ENCODE peak calls at places on chromosome 2, in seven cellular contexts. One of them, this sample, is unnamed. For H3K36me3, the result is how much of the 10 kb centered on the place peaks cover.

GRCh38 chr2:9692392-9693137 is 61.8 kb upstream of the YWHAQ start:
- DNase-seq in HepG2: no peak
- DNase-seq in GM12878: no peak
- DNase-seq in K562: no peak
- DNase-seq in HCT116: no peak
- DNase-seq in GM23338: peak
- DNase-seq in SK-N-SH: peak
- DNase-seq in this sample: no peak

GRCh38 chr2:122543815-122544214 is 788.4 kb downstream of the TSN start:
- DNase-seq in HepG2: no peak
- DNase-seq in GM12878: no peak
- DNase-seq in K562: no peak
- DNase-seq in HCT116: no peak
- DNase-seq in GM23338: no peak
- DNase-seq in SK-N-SH: no peak
- DNase-seq in this sample: no peak

GRCh38 chr2:106140913-106141312 is 53.2 kb downstream of the UXS1 start:
- DNase-seq in HepG2: no peak
- DNase-seq in GM12878: no peak
- DNase-seq in K562: no peak
- DNase-seq in HCT116: no peak
- DNase-seq in GM23338: no peak
- DNase-seq in SK-N-SH: no peak
- DNase-seq in this sample: no peak

GRCh38 chr2:122117371-122117770 is 361.9 kb downstream of the TSN start:
- DNase-seq in HepG2: no peak
- DNase-seq in GM12878: no peak
- DNase-seq in K562: no peak
- DNase-seq in HCT116: no peak
- DNase-seq in GM23338: no peak
- DNase-seq in SK-N-SH: no peak
- DNase-seq in this sample: no peak

GRCh38 chr2:217714268-217714643 is 288.5 kb downstream of the TNS1 start:
- DNase-seq in HepG2: peak
- DNase-seq in GM12878: no peak
- DNase-seq in K562: no peak
- DNase-seq in HCT116: no peak
- DNase-seq in GM23338: no peak
- DNase-seq in SK-N-SH: no peak
- DNase-seq in this sample: no peak

GRCh38 chr2:219291910-219292490 is 12.8 kb downstream of the DNAJB2 start:
- DNase-seq in HepG2: no peak
- DNase-seq in GM12878: no peak
- DNase-seq in K562: no peak
- DNase-seq in HCT116: no peak
- DNase-seq in GM23338: no peak
- DNase-seq in SK-N-SH: no peak
- DNase-seq in this sample: no peak

GRCh38 chr2:200850512-200851256 is 13.8 kb downstream of the CLK1 start:
- DNase-seq in HepG2: no peak
- DNase-seq in GM12878: no peak
- DNase-seq in K562: peak
- DNase-seq in HCT116: no peak
- DNase-seq in GM23338: peak
- DNase-seq in SK-N-SH: no peak
- DNase-seq in this sample: no peak

GRCh38 chr2:217248312-217248935 is 388.6 kb upstream of the TNP1 start:
- DNase-seq in HepG2: no peak
- DNase-seq in GM12878: peak
- DNase-seq in K562: peak
- DNase-seq in HCT116: no peak
- DNase-seq in GM23338: peak
- DNase-seq in SK-N-SH: peak
- DNase-seq in this sample: no peak

GRCh38 chr2:70511986-70512729 is 41.5 kb downstream of the TGFA start:
- DNase-seq in HepG2: no peak
- DNase-seq in GM12878: no peak
- DNase-seq in K562: no peak
- DNase-seq in HCT116: no peak
- DNase-seq in GM23338: no peak
- DNase-seq in SK-N-SH: no peak
- DNase-seq in this sample: no peak

GRCh38 chr2:101563849-101564248 is 88.9 kb upstream of the RFX8 start:
- DNase-seq in HepG2: no peak
- DNase-seq in GM12878: no peak
- DNase-seq in K562: no peak
- DNase-seq in HCT116: no peak
- DNase-seq in GM23338: no peak
- DNase-seq in SK-N-SH: no peak
- DNase-seq in this sample: no peak

GRCh38 chr2:166410828-166411472 is 35.2 kb upstream of the SCN9A start:
- DNase-seq in HepG2: peak
- DNase-seq in GM12878: no peak
- DNase-seq in K562: peak
- DNase-seq in HCT116: peak
- DNase-seq in GM23338: no peak
- DNase-seq in SK-N-SH: no peak
- DNase-seq in this sample: no peak

GRCh38 chr2:120526997-120527945 is 181.3 kb downstream of the INHBB start:
- DNase-seq in HepG2: no peak
- DNase-seq in GM12878: no peak
- DNase-seq in K562: no peak
- DNase-seq in HCT116: no peak
- DNase-seq in GM23338: no peak
- DNase-seq in SK-N-SH: no peak
- DNase-seq in this sample: no peak

GRCh38 chr2:29068513-29068912 is 5.8 kb downstream of the PCARE start:
- DNase-seq in HepG2: no peak
- DNase-seq in GM12878: no peak
- DNase-seq in K562: no peak
- DNase-seq in HCT116: no peak
- DNase-seq in GM23338: no peak
- DNase-seq in SK-N-SH: peak
- DNase-seq in this sample: no peak

GRCh38 chr2:25912851-25913695 is 34.8 kb upstream of the ASXL2 start:
- DNase-seq in HepG2: no peak
- DNase-seq in GM12878: no peak
- DNase-seq in K562: no peak
- DNase-seq in HCT116: no peak
- DNase-seq in GM23338: peak
- DNase-seq in SK-N-SH: peak
- DNase-seq in this sample: no peak

GRCh38 chr2:142037744-142038143 is 93.1 kb downstream of the LRP1B start:
- DNase-seq in HepG2: no peak
- DNase-seq in GM12878: no peak
- DNase-seq in K562: no peak
- DNase-seq in HCT116: no peak
- DNase-seq in GM23338: peak
- DNase-seq in SK-N-SH: no peak
- DNase-seq in this sample: no peak

GRCh38 chr2:33238111-33238510 is 238.3 kb upstream of the RASGRP3 start:
- DNase-seq in HepG2: no peak
- DNase-seq in GM12878: no peak
- DNase-seq in K562: no peak
- DNase-seq in HCT116: no peak
- DNase-seq in GM23338: no peak
- DNase-seq in SK-N-SH: no peak
- DNase-seq in this sample: no peak

GRCh38 chr2:168467729-168468128 is 11.7 kb downstream of the CERS6 start:
- DNase-seq in HepG2: peak
- DNase-seq in GM12878: no peak
- DNase-seq in K562: no peak
- DNase-seq in HCT116: no peak
- DNase-seq in GM23338: no peak
- DNase-seq in SK-N-SH: no peak
- DNase-seq in this sample: no peak

GRCh38 chr2:205903549-205904129 is 182.3 kb downstream of the INO80D start:
- DNase-seq in HepG2: peak
- DNase-seq in GM12878: no peak
- DNase-seq in K562: peak
- DNase-seq in HCT116: peak
- DNase-seq in GM23338: peak
- DNase-seq in SK-N-SH: peak
- DNase-seq in this sample: no peak

GRCh38 chr2:36413218-36413617 is 57.6 kb downstream of the CRIM1 start:
- DNase-seq in HepG2: peak
- DNase-seq in GM12878: no peak
- DNase-seq in K562: no peak
- DNase-seq in HCT116: no peak
- DNase-seq in GM23338: no peak
- DNase-seq in SK-N-SH: no peak
- DNase-seq in this sample: no peak

GRCh38 chr2:204900910-204901309 is 355.6 kb downstream of the PARD3B start:
- DNase-seq in HepG2: peak
- DNase-seq in GM12878: no peak
- DNase-seq in K562: no peak
- DNase-seq in HCT116: no peak
- DNase-seq in GM23338: no peak
- DNase-seq in SK-N-SH: no peak
- DNase-seq in this sample: no peak

GRCh38 chr2:8281950-8282857 is 399.7 kb upstream of the ID2 start:
- DNase-seq in HepG2: no peak
- DNase-seq in GM12878: no peak
- DNase-seq in K562: no peak
- DNase-seq in HCT116: no peak
- DNase-seq in GM23338: peak
- DNase-seq in SK-N-SH: peak
- DNase-seq in this sample: no peak

GRCh38 chr2:88607416-88607815 is 19.8 kb downstream of the EIF2AK3 start:
- DNase-seq in HepG2: no peak
- DNase-seq in GM12878: no peak
- DNase-seq in K562: no peak
- DNase-seq in HCT116: no peak
- DNase-seq in GM23338: no peak
- DNase-seq in SK-N-SH: peak
- DNase-seq in this sample: no peak

GRCh38 chr2:88606371-88607030 is 20.8 kb downstream of the EIF2AK3 start:
- DNase-seq in HepG2: no peak
- DNase-seq in GM12878: peak
- DNase-seq in K562: no peak
- DNase-seq in HCT116: no peak
- DNase-seq in GM23338: no peak
- DNase-seq in SK-N-SH: no peak
- DNase-seq in this sample: no peak

GRCh38 chr2:88613921-88614320 is 13.3 kb downstream of the EIF2AK3 start:
- DNase-seq in HepG2: no peak
- DNase-seq in GM12878: no peak
- DNase-seq in K562: no peak
- DNase-seq in HCT116: no peak
- DNase-seq in GM23338: no peak
- DNase-seq in SK-N-SH: no peak
- DNase-seq in this sample: no peak

GRCh38 chr2:88603146-88603545 is 24.1 kb downstream of the EIF2AK3 start:
- DNase-seq in HepG2: no peak
- DNase-seq in GM12878: no peak
- DNase-seq in K562: no peak
- DNase-seq in HCT116: no peak
- DNase-seq in GM23338: no peak
- DNase-seq in SK-N-SH: no peak
- DNase-seq in this sample: no peak

GRCh38 chr2:88608184-88608583 is 19.1 kb downstream of the EIF2AK3 start:
- DNase-seq in HepG2: no peak
- DNase-seq in GM12878: no peak
- DNase-seq in K562: no peak
- DNase-seq in HCT116: no peak
- DNase-seq in GM23338: no peak
- DNase-seq in SK-N-SH: no peak
- DNase-seq in this sample: no peak
- H3K36me3 ChIP-seq in HepG2: under half
- H3K36me3 ChIP-seq in GM12878: under half
- H3K36me3 ChIP-seq in K562: under half
- H3K36me3 ChIP-seq in HCT116: under half
- H3K36me3 ChIP-seq in GM23338: under half
- H3K36me3 ChIP-seq in SK-N-SH: under half
- H3K36me3 ChIP-seq in this sample: under half

GRCh38 chr2:118855451-118856279 is 8.2 kb upstream of the EN1 start:
- DNase-seq in HepG2: peak
- DNase-seq in GM12878: no peak
- DNase-seq in K562: peak
- DNase-seq in HCT116: peak
- DNase-seq in GM23338: peak
- DNase-seq in SK-N-SH: peak
- DNase-seq in this sample: no peak
- TF ChIP-seq REST in HepG2: no peak
- TF ChIP-seq REST in GM12878: no peak
- TF ChIP-seq REST in K562: no peak
- TF ChIP-seq REST in HCT116: no peak
- TF ChIP-seq REST in GM23338: no peak
- TF ChIP-seq REST in SK-N-SH: no peak
- TF ChIP-seq REST in this sample: no peak

DNA sequence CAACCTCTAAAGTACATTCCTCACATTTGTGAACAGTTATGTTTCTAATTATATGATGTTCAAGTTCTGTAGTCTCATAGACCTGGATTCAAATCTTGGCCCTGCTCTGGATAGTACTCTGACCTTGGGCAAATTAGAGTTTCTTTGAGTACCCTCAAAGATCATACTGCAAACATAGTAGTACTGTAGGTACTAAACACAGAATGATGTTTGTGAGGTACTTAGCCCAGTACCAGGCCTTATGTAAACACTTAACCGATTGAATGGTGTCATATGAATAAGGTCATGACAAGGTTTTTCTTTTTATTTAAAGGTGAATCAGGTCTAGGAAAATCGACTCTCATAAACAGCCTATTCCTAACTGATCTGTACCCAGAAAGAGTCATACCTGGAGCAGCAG is 19.1 kb downstream of the SEPTIN2 start:
- DNase-seq in HepG2: no peak
- DNase-seq in GM12878: no peak
- DNase-seq in K562: no peak
- DNase-seq in HCT116: no peak
- DNase-seq in GM23338: no peak
- DNase-seq in SK-N-SH: no peak
- DNase-seq in this sample: no peak
- H3K36me3 ChIP-seq in HepG2: half or more
- H3K36me3 ChIP-seq in GM12878: under half
- H3K36me3 ChIP-seq in K562: half or more
- H3K36me3 ChIP-seq in HCT116: under half
- H3K36me3 ChIP-seq in GM23338: under half
- H3K36me3 ChIP-seq in SK-N-SH: half or more
- H3K36me3 ChIP-seq in this sample: under half

DNA sequence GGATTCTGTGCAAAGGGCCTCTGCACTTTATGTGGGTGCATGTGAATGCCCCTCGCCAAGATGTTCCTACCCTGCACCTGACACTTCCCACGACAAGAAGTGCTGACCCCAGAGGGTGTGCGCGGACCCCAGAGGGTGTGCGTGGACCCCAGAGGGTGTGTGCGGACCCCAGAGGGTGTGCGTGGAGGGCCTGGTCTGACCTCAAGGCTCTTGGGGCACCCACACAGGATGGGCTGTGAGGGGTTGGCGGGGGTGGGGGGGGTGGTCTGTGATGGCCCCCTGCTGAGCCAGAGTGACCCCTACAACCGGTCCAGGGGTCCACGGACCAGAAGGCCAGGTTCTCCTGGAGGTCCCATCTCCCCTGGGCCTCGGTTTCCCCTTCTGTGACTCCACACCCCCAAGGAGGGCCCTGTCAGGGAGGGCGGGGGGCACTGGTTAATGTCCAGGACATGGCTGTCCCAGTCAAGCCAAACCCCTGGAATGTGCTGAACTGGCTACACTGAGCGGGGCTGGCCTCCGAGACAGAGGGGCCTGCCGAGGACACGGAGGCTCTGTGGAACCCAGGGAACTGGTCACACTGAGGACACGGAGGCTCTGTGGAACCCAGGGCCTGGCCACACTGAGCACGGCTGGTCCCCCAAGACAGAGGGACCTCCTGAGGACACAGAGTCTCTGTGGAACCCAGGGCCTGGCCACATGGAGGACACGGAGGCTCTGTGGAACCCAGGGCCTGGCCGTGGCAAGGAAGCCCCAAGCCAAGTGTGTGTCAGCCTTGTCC is 3.1 kb downstream of the NEU4 start:
- DNase-seq in HepG2: no peak
- DNase-seq in GM12878: no peak
- DNase-seq in K562: no peak
- DNase-seq in HCT116: no peak
- DNase-seq in GM23338: no peak
- DNase-seq in SK-N-SH: peak
- DNase-seq in this sample: no peak
- TF ChIP-seq REST in HepG2: no peak
- TF ChIP-seq REST in GM12878: no peak
- TF ChIP-seq REST in K562: no peak
- TF ChIP-seq REST in HCT116: no peak
- TF ChIP-seq REST in GM23338: no peak
- TF ChIP-seq REST in SK-N-SH: no peak
- TF ChIP-seq REST in this sample: no peak